ENCODE peak calls at places on chromosomes 5 and 9, in six cellular contexts. N, Q, T, B, M and W are unnamed samples.

GRCh38 chr9:33297455-33297854 is 7.1 kb downstream of the NFX1 start:
- DNase-seq in T (no peak), B (no peak), N (no peak), Q (no peak), M (no peak), W (no peak)

GRCh38 chr5:180117378-180117725 is 45.8 kb upstream of the RNF130 start:
- DNase-seq in B (no peak), M (no peak), Q (no peak), T (no peak), N (no peak), W (no peak)

GRCh38 chr5:149559712-149560111 is 8.5 kb upstream of the CSNK1A1 start:
- DNase-seq in B (no peak), T (peak), Q (no peak), N (peak), M (no peak), W (no peak)

GRCh38 chr5:157215826-157216167 is 35.2 kb downstream of the ITK start:
- DNase-seq in B (no peak), Q (no peak), N (no peak), T (no peak), M (no peak), W (no peak)

GRCh38 chr5:132385321-132386105 is 16.0 kb downstream of the SLC22A5 start:
- DNase-seq in N (no peak), T (no peak), B (peak), Q (peak), M (peak), W (peak)

GRCh38 chr9:4742246-4742645 is 1.2 kb upstream of the AK3 start:
- DNase-seq in N (no peak), Q (no peak), B (no peak), M (no peak), T (no peak), W (no peak)

GRCh38 chr5:176436641-176437040 is 11.5 kb upstream of the FAF2 start:
- DNase-seq in N (no peak), B (no peak), T (no peak), Q (no peak), M (no peak), W (no peak)

GRCh38 chr5:13658761-13659160 is 285.7 kb downstream of the DNAH5 start:
- DNase-seq in N (no peak), B (no peak), M (no peak), T (no peak), Q (no peak), W (no peak)

GRCh38 chr9:7507026-7507425 is 292.6 kb downstream of the DMAC1 start:
- DNase-seq in M (no peak), Q (no peak), T (no peak), B (no peak), N (no peak), W (no peak)

GRCh38 chr5:96627792-96628191 is 34.4 kb upstream of the CAST start:
- DNase-seq in N (no peak), T (no peak), M (no peak), B (no peak), Q (no peak), W (no peak)

GRCh38 chr5:83720805-83721431 is at the start of gene HAPLN1:
- DNase-seq in T (no peak), B (no peak), M (no peak), Q (peak), N (no peak), W (no peak)

GRCh38 chr5:139402561-139403158 is 1.2 kb downstream of the SPATA24 start:
- DNase-seq in T (no peak), M (no peak), N (no peak), Q (no peak), B (no peak), W (no peak)

GRCh38 chr9:706606-707451 is 134.7 kb upstream of the DMRT1 start:
- DNase-seq in T (peak), Q (peak), M (no peak), B (no peak), N (no peak), W (peak)

GRCh38 chr5:14900661-14901461 is 29.3 kb upstream of the ANKH start:
- DNase-seq in N (peak), M (no peak), T (peak), Q (no peak), B (no peak), W (no peak)

GRCh38 chr5:146965781-146966659 is 87.5 kb upstream of the PPP2R2B start:
- DNase-seq in N (peak), M (peak), Q (peak), B (peak), T (peak), W (peak)

GRCh38 chr9:100575765-100576368 is 2.0 kb upstream of the CAVIN4 start:
- DNase-seq in Q (no peak), N (no peak), M (no peak), B (no peak), T (no peak), W (no peak)

GRCh38 chr5:95660060-95660459 is 13.5 kb downstream of the RFESD start:
- DNase-seq in Q (no peak), T (no peak), N (no peak), M (no peak), B (no peak), W (no peak)

GRCh38 chr5:65395526-65396155 is 86.1 kb downstream of the ADAMTS6 start:
- DNase-seq in Q (no peak), B (no peak), T (peak), M (no peak), N (no peak), W (no peak)

GRCh38 chr9:111438576-111439235 is 45.5 kb downstream of the ECPAS start:
- DNase-seq in T (peak), N (no peak), B (no peak), Q (no peak), M (no peak), W (no peak)

GRCh38 chr5:126300293-126300692 is 122.9 kb upstream of the GRAMD2B start:
- DNase-seq in N (no peak), B (no peak), M (no peak), Q (no peak), T (no peak), W (no peak)